ENCODE peak calls at places on chromosomes 3 and 15, in nine cellular contexts. One of them, this sample, is unnamed.

GRCh38 chr3:70053293-70053692 is 53.8 kb downstream of the SAMMSON start:
- DNase-seq in CD4-positive, alpha-beta T cell: no peak
- DNase-seq in heart left ventricle: no peak
- DNase-seq in nephron progenitor cell: no peak
- DNase-seq in AG10803: no peak
- DNase-seq in heart right ventricle: no peak
- DNase-seq in dorsolateral prefrontal cortex: no peak
- DNase-seq in astrocyte of the cerebellum: no peak
- DNase-seq in spleen: no peak
- DNase-seq in this sample: no peak

GRCh38 chr15:31065824-31066223 is 35.7 kb downstream of the TRPM1 start:
- DNase-seq in spleen: no peak
- DNase-seq in heart left ventricle: no peak
- DNase-seq in astrocyte of the cerebellum: no peak
- DNase-seq in CD4-positive, alpha-beta T cell: no peak
- DNase-seq in heart right ventricle: no peak
- DNase-seq in dorsolateral prefrontal cortex: no peak
- DNase-seq in AG10803: no peak
- DNase-seq in nephron progenitor cell: no peak
- DNase-seq in this sample: no peak

GRCh38 chr3:174439621-174440349 is 419.3 kb upstream of the NAALADL2 start:
- DNase-seq in heart right ventricle: no peak
- DNase-seq in astrocyte of the cerebellum: peak; percentile 98
- DNase-seq in CD4-positive, alpha-beta T cell: no peak
- DNase-seq in dorsolateral prefrontal cortex: peak; percentile 8
- DNase-seq in heart left ventricle: no peak
- DNase-seq in AG10803: peak; percentile 100
- DNase-seq in spleen: no peak
- DNase-seq in nephron progenitor cell: no peak
- DNase-seq in this sample: no peak

GRCh38 chr15:73225358-73226015 is 143.3 kb downstream of the HCN4 start:
- DNase-seq in spleen: no peak
- DNase-seq in dorsolateral prefrontal cortex: no peak
- DNase-seq in heart left ventricle: no peak
- DNase-seq in AG10803: no peak
- DNase-seq in CD4-positive, alpha-beta T cell: no peak
- DNase-seq in heart right ventricle: no peak
- DNase-seq in astrocyte of the cerebellum: no peak
- DNase-seq in nephron progenitor cell: no peak
- DNase-seq in this sample: no peak

GRCh38 chr3:74532446-74532845 is 82.0 kb downstream of the CNTN3 start:
- DNase-seq in dorsolateral prefrontal cortex: no peak
- DNase-seq in astrocyte of the cerebellum: peak; percentile 70
- DNase-seq in heart right ventricle: no peak
- DNase-seq in AG10803: peak; percentile 94
- DNase-seq in CD4-positive, alpha-beta T cell: no peak
- DNase-seq in spleen: no peak
- DNase-seq in heart left ventricle: no peak
- DNase-seq in nephron progenitor cell: no peak
- DNase-seq in this sample: no peak

GRCh38 chr3:14875411-14876175 is 56.8 kb downstream of the FGD5 start:
- DNase-seq in spleen: no peak
- DNase-seq in heart left ventricle: no peak
- DNase-seq in dorsolateral prefrontal cortex: no peak
- DNase-seq in heart right ventricle: no peak
- DNase-seq in nephron progenitor cell: no peak
- DNase-seq in CD4-positive, alpha-beta T cell: no peak
- DNase-seq in AG10803: no peak
- DNase-seq in astrocyte of the cerebellum: no peak
- DNase-seq in this sample: no peak

GRCh38 chr15:43792761-43793493 is 807 bp downstream of the SERF2 start:
- DNase-seq in astrocyte of the cerebellum: no peak
- DNase-seq in CD4-positive, alpha-beta T cell: no peak
- DNase-seq in dorsolateral prefrontal cortex: no peak
- DNase-seq in heart right ventricle: peak; percentile 33
- DNase-seq in spleen: peak; percentile 79
- DNase-seq in heart left ventricle: peak; percentile 56
- DNase-seq in AG10803: peak; percentile 53
- DNase-seq in nephron progenitor cell: no peak
- DNase-seq in this sample: no peak

GRCh38 chr15:62594017-62594416 is 428.9 kb upstream of the C2CD4B start:
- DNase-seq in astrocyte of the cerebellum: no peak
- DNase-seq in heart left ventricle: no peak
- DNase-seq in dorsolateral prefrontal cortex: no peak
- DNase-seq in CD4-positive, alpha-beta T cell: no peak
- DNase-seq in heart right ventricle: no peak
- DNase-seq in nephron progenitor cell: no peak
- DNase-seq in spleen: no peak
- DNase-seq in AG10803: peak; percentile 28
- DNase-seq in this sample: no peak

GRCh38 chr15:40340038-40340739 is 550 bp downstream of the CCDC9B start:
- DNase-seq in astrocyte of the cerebellum: no peak
- DNase-seq in nephron progenitor cell: peak; percentile 61
- DNase-seq in CD4-positive, alpha-beta T cell: no peak
- DNase-seq in dorsolateral prefrontal cortex: peak; percentile 33
- DNase-seq in AG10803: peak; percentile 92
- DNase-seq in heart left ventricle: peak; percentile 94
- DNase-seq in heart right ventricle: peak; percentile 91
- DNase-seq in spleen: no peak
- DNase-seq in this sample: no peak

GRCh38 chr3:27903447-27903846 is 181.3 kb upstream of the EOMES start:
- DNase-seq in AG10803: no peak
- DNase-seq in nephron progenitor cell: no peak
- DNase-seq in astrocyte of the cerebellum: no peak
- DNase-seq in heart right ventricle: no peak
- DNase-seq in heart left ventricle: no peak
- DNase-seq in dorsolateral prefrontal cortex: no peak
- DNase-seq in spleen: no peak
- DNase-seq in CD4-positive, alpha-beta T cell: no peak
- DNase-seq in this sample: no peak

GRCh38 chr3:98022978-98023820 is 11.9 kb downstream of the GABRR3 start:
- DNase-seq in CD4-positive, alpha-beta T cell: peak; percentile 94
- DNase-seq in heart right ventricle: peak; percentile 91
- DNase-seq in AG10803: peak; percentile 63
- DNase-seq in astrocyte of the cerebellum: peak; percentile 59
- DNase-seq in spleen: peak; percentile 96
- DNase-seq in nephron progenitor cell: peak; percentile 98
- DNase-seq in dorsolateral prefrontal cortex: peak; percentile 88
- DNase-seq in heart left ventricle: peak; percentile 89
- DNase-seq in this sample: peak; percentile 93

GRCh38 chr3:157066335-157067071 is 93.4 kb downstream of the CCNL1 start:
- DNase-seq in CD4-positive, alpha-beta T cell: no peak
- DNase-seq in astrocyte of the cerebellum: peak; percentile 72
- DNase-seq in AG10803: peak; percentile 78
- DNase-seq in nephron progenitor cell: no peak
- DNase-seq in heart left ventricle: no peak
- DNase-seq in heart right ventricle: no peak
- DNase-seq in spleen: peak; percentile 57
- DNase-seq in dorsolateral prefrontal cortex: no peak
- DNase-seq in this sample: no peak

GRCh38 chr15:67178569-67179210 is 75.8 kb downstream of the AAGAB start:
- DNase-seq in heart right ventricle: no peak
- DNase-seq in heart left ventricle: no peak
- DNase-seq in dorsolateral prefrontal cortex: no peak
- DNase-seq in nephron progenitor cell: no peak
- DNase-seq in astrocyte of the cerebellum: peak; percentile 95
- DNase-seq in spleen: no peak
- DNase-seq in AG10803: peak; percentile 97
- DNase-seq in CD4-positive, alpha-beta T cell: no peak
- DNase-seq in this sample: no peak

GRCh38 chr3:123842711-123843110 is 41.4 kb downstream of the MYLK start:
- DNase-seq in heart right ventricle: no peak
- DNase-seq in heart left ventricle: no peak
- DNase-seq in nephron progenitor cell: no peak
- DNase-seq in spleen: no peak
- DNase-seq in AG10803: no peak
- DNase-seq in dorsolateral prefrontal cortex: no peak
- DNase-seq in CD4-positive, alpha-beta T cell: no peak
- DNase-seq in astrocyte of the cerebellum: no peak
- DNase-seq in this sample: no peak

GRCh38 chr3:83035704-83036010 is 1274.2 kb upstream of the GBE1 start:
- DNase-seq in AG10803: no peak
- DNase-seq in dorsolateral prefrontal cortex: no peak
- DNase-seq in spleen: peak; percentile 53
- DNase-seq in astrocyte of the cerebellum: no peak
- DNase-seq in heart right ventricle: no peak
- DNase-seq in CD4-positive, alpha-beta T cell: no peak
- DNase-seq in heart left ventricle: no peak
- DNase-seq in nephron progenitor cell: no peak
- DNase-seq in this sample: no peak

GRCh38 chr3:119294402-119294888 is 262 bp downstream of the ARHGAP31 start:
- DNase-seq in heart left ventricle: peak; percentile 69
- DNase-seq in spleen: peak; percentile 94
- DNase-seq in AG10803: no peak
- DNase-seq in heart right ventricle: peak; percentile 67
- DNase-seq in dorsolateral prefrontal cortex: peak; percentile 10
- DNase-seq in nephron progenitor cell: peak; percentile 58
- DNase-seq in CD4-positive, alpha-beta T cell: peak; percentile 51
- DNase-seq in astrocyte of the cerebellum: no peak
- DNase-seq in this sample: no peak

GRCh38 chr3:50165388-50166308 is 10.5 kb downstream of the SEMA3F start:
- DNase-seq in heart right ventricle: peak; percentile 44
- DNase-seq in AG10803: peak; percentile 89
- DNase-seq in astrocyte of the cerebellum: peak; percentile 58
- DNase-seq in nephron progenitor cell: no peak
- DNase-seq in heart left ventricle: no peak
- DNase-seq in dorsolateral prefrontal cortex: peak; percentile 25
- DNase-seq in spleen: no peak
- DNase-seq in CD4-positive, alpha-beta T cell: no peak
- DNase-seq in this sample: no peak

DNA sequence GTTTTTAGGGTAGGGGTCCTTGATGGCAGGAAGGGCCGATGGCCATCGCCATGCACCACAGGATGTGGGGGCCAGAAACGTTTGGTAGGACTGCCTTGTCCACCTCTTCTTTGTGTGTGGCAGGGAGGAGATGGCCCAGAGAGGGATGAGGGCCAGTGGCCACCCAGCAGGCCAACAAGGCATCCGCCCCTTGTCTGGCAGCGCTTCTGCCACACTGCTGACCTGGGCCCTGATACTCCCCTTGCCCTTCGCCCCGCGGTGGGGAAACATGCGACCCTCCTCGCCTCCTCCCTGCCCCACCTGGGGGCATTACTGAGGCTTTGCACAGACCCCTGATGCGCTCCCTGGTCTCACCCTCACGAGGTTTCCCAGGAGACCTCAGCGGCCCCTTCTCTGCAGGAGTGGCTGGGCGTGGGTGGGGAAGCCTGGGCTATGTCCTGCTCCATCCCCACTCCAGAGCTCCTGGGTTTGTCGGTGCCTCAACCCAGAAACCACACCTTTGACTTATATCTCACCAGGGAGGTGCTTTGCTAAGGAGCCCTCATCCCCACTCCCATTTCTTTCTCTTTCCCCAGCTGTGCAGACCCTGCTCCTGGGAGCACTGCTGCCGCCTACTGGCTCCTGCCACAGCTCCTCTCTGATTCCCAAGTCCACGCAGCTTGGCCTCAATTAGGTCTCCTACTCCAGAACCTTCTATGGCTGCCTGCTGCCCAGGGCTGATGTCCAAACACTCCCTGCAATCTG is 38.7 kb downstream of the FEM1B start:
- DNase-seq in CD4-positive, alpha-beta T cell: no peak
- DNase-seq in heart right ventricle: no peak
- DNase-seq in dorsolateral prefrontal cortex: no peak
- DNase-seq in AG10803: no peak
- DNase-seq in astrocyte of the cerebellum: no peak
- DNase-seq in spleen: peak; percentile 50
- DNase-seq in nephron progenitor cell: peak; percentile 38
- DNase-seq in heart left ventricle: no peak
- DNase-seq in this sample: no peak
- TF ChIP-seq CTCF in CD4-positive, alpha-beta T cell: no peak
- TF ChIP-seq CTCF in heart right ventricle: peak; percentile 16
- TF ChIP-seq CTCF in dorsolateral prefrontal cortex: peak; percentile 11
- TF ChIP-seq CTCF in AG10803: peak; percentile 29
- TF ChIP-seq CTCF in astrocyte of the cerebellum: peak; percentile 65
- TF ChIP-seq CTCF in spleen: no peak
- TF ChIP-seq CTCF in nephron progenitor cell: peak; percentile 29
- TF ChIP-seq CTCF in heart left ventricle: no peak
- TF ChIP-seq CTCF in this sample: peak; percentile 58

GRCh38 chr3:160003520-160004128 is 15.0 kb downstream of the IL12A start:
- DNase-seq in nephron progenitor cell: peak; percentile 56
- DNase-seq in heart left ventricle: peak; percentile 75
- DNase-seq in dorsolateral prefrontal cortex: peak; percentile 28
- DNase-seq in CD4-positive, alpha-beta T cell: no peak
- DNase-seq in AG10803: peak; percentile 54
- DNase-seq in spleen: peak; percentile 79
- DNase-seq in astrocyte of the cerebellum: no peak
- DNase-seq in heart right ventricle: peak; percentile 63
- DNase-seq in this sample: no peak
- TF ChIP-seq CTCF in nephron progenitor cell: peak; percentile 43
- TF ChIP-seq CTCF in heart left ventricle: peak; percentile 55
- TF ChIP-seq CTCF in dorsolateral prefrontal cortex: peak; percentile 82
- TF ChIP-seq CTCF in CD4-positive, alpha-beta T cell: no peak
- TF ChIP-seq CTCF in AG10803: peak; percentile 72
- TF ChIP-seq CTCF in spleen: peak; percentile 66
- TF ChIP-seq CTCF in astrocyte of the cerebellum: peak; percentile 54
- TF ChIP-seq CTCF in heart right ventricle: peak; percentile 75
- TF ChIP-seq CTCF in this sample: peak; percentile 65

GRCh38 chr3:51975857-51976549 is 1.1 kb downstream of the ABHD14A start:
- DNase-seq in heart left ventricle: peak; percentile 81
- DNase-seq in spleen: peak; percentile 88
- DNase-seq in heart right ventricle: peak; percentile 76
- DNase-seq in nephron progenitor cell: peak; percentile 84
- DNase-seq in dorsolateral prefrontal cortex: peak; percentile 96
- DNase-seq in AG10803: peak; percentile 53
- DNase-seq in astrocyte of the cerebellum: peak; percentile 73
- DNase-seq in CD4-positive, alpha-beta T cell: no peak
- DNase-seq in this sample: peak; percentile 52
- TF ChIP-seq CTCF in heart left ventricle: no peak
- TF ChIP-seq CTCF in spleen: peak; percentile 20
- TF ChIP-seq CTCF in heart right ventricle: no peak
- TF ChIP-seq CTCF in nephron progenitor cell: peak; percentile 17
- TF ChIP-seq CTCF in dorsolateral prefrontal cortex: peak; percentile 39
- TF ChIP-seq CTCF in AG10803: peak; percentile 22
- TF ChIP-seq CTCF in astrocyte of the cerebellum: peak; percentile 23
- TF ChIP-seq CTCF in CD4-positive, alpha-beta T cell: no peak
- TF ChIP-seq CTCF in this sample: peak; percentile 23

DNA sequence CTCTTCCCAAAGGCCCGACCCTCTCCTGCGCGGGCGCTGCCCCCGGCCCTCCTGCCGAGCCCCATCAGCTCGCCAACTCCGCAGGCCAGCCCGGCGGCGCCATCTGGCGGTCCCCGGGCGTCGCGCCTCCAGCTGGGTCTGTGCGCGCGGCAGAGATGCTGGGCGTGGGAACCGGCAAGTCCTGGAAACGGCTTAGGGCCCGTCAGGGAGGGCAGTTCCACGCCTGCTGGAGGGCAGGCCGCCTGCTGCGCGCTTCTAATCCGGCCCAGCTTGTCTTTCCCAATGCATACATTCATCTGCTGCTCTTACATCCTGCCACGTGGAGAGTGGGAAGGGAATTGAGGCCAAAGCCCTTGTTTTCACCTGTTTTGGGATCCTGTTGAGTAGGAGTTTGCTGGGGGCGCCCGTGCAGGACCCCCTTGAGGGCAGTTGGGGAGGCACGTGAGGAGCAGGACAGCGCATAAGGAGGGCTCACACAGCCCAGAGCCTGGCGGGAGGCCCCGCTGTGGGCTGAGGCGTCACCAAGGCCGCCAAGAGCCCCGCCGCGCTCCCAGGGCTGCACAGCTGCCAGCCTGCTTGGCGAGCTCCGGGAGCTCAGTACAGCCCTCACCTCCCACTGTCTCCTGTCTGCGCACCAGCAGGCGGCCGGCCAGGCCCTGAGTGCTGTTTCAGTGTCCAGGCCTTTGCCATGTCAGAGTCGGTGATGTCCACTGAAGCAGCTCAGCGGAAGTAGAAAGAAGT is 165.6 kb downstream of the NSMCE3 start:
- DNase-seq in dorsolateral prefrontal cortex: peak; percentile 83
- DNase-seq in heart right ventricle: peak; percentile 77
- DNase-seq in astrocyte of the cerebellum: peak; percentile 49
- DNase-seq in heart left ventricle: peak; percentile 74
- DNase-seq in nephron progenitor cell: peak; percentile 91
- DNase-seq in AG10803: peak; percentile 73
- DNase-seq in CD4-positive, alpha-beta T cell: peak; percentile 27
- DNase-seq in spleen: peak; percentile 89
- DNase-seq in this sample: peak; percentile 85
- TF ChIP-seq CTCF in dorsolateral prefrontal cortex: peak; percentile 97
- TF ChIP-seq CTCF in heart right ventricle: peak; percentile 83
- TF ChIP-seq CTCF in astrocyte of the cerebellum: peak; percentile 94
- TF ChIP-seq CTCF in heart left ventricle: peak; percentile 78
- TF ChIP-seq CTCF in nephron progenitor cell: peak; percentile 93
- TF ChIP-seq CTCF in AG10803: peak; percentile 54
- TF ChIP-seq CTCF in CD4-positive, alpha-beta T cell: peak; percentile 69
- TF ChIP-seq CTCF in spleen: peak; percentile 79
- TF ChIP-seq CTCF in this sample: peak; percentile 96